ENCODE peak calls at places on chromosomes 1 and 21, in six cellular contexts. G, M, P, B, H and O are unnamed samples.

GRCh38 chr1:99818063-99818699 is 32.0 kb upstream of the AGL start:
- DNase-seq in G (no peak), M (no peak), P (no peak), B (no peak), H (no peak), O (no peak)

GRCh38 chr1:174398246-174398645 is 49.5 kb upstream of the GPR52 start:
- DNase-seq in G (peak; percentile 93), M (no peak), P (no peak), B (no peak), H (no peak), O (peak; percentile 97)

GRCh38 chr1:213533125-213533524 is 454.6 kb upstream of the PROX1 start:
- DNase-seq in G (no peak), M (no peak), P (no peak), B (no peak), H (no peak), O (no peak)

GRCh38 chr21:38319781-38320180 is 63.0 kb downstream of the KCNJ15 start:
- DNase-seq in G (peak; percentile 76), M (no peak), P (no peak), B (no peak), H (no peak), O (peak; percentile 71)

GRCh38 chr21:17050156-17050555 is 462.7 kb upstream of the CXADR start:
- DNase-seq in G (peak; percentile 18), M (no peak), P (no peak), B (no peak), H (no peak), O (no peak)

GRCh38 chr1:152622803-152623202 is at the start of gene LCE3A:
- DNase-seq in G (no peak), M (no peak), P (no peak), B (no peak), H (no peak), O (peak; percentile 51)

GRCh38 chr1:57839488-57839887 is 415.6 kb upstream of the DAB1 start:
- DNase-seq in G (no peak), M (no peak), P (no peak), B (peak; percentile 66), H (no peak), O (no peak)

GRCh38 chr1:225911207-225912130 is 12.6 kb downstream of the PYCR2 start:
- DNase-seq in G (peak; percentile 20), M (peak; percentile 74), P (peak; percentile 73), B (peak; percentile 89), H (peak; percentile 77), O (peak; percentile 46)

GRCh38 chr1:54758678-54759348 is 5.5 kb downstream of the PARS2 start:
- DNase-seq in G (no peak), M (no peak), P (no peak), B (no peak), H (no peak), O (no peak)

GRCh38 chr1:18998016-18998724 is 41.7 kb upstream of the IFFO2 start:
- DNase-seq in G (peak; percentile 60), M (no peak), P (no peak), B (no peak), H (no peak), O (no peak)

GRCh38 chr1:155049651-155050559 is 1.2 kb upstream of the ADAM15 start:
- DNase-seq in G (peak; percentile 54), M (no peak), P (no peak), B (no peak), H (no peak), O (peak; percentile 69)

GRCh38 chr1:204513117-204513716 is 3.0 kb upstream of the MDM4 start:
- DNase-seq in G (no peak), M (no peak), P (peak; percentile 47), B (no peak), H (peak; percentile 29), O (no peak)